ENCODE peak calls at places on chromosomes 11 and 22, in five cellular contexts. One of them, this sample, is unnamed.

GRCh38 chr11:129866328-129866727 is 29.1 kb downstream of the NFRKB start:
- DNase-seq in activated CD4-positive, CD25-positive, alpha-beta regulatory T cell: no peak
- DNase-seq in heart left ventricle: no peak
- DNase-seq in HS-5: no peak
- DNase-seq in ureter: no peak
- DNase-seq in this sample: no peak

GRCh38 chr11:103035656-103036434 is 56.1 kb downstream of the DCUN1D5 start:
- DNase-seq in activated CD4-positive, CD25-positive, alpha-beta regulatory T cell: no peak
- DNase-seq in heart left ventricle: no peak
- DNase-seq in HS-5: peak; percentile 86
- DNase-seq in ureter: no peak
- DNase-seq in this sample: peak; percentile 41

GRCh38 chr22:36164621-36165020 is 4.1 kb upstream of the APOL3 start:
- DNase-seq in activated CD4-positive, CD25-positive, alpha-beta regulatory T cell: no peak
- DNase-seq in heart left ventricle: no peak
- DNase-seq in HS-5: no peak
- DNase-seq in ureter: no peak
- DNase-seq in this sample: no peak

GRCh38 chr11:19196458-19196857 is 5.3 kb downstream of the CSRP3 start:
- DNase-seq in activated CD4-positive, CD25-positive, alpha-beta regulatory T cell: no peak
- DNase-seq in heart left ventricle: peak; percentile 81
- DNase-seq in HS-5: no peak
- DNase-seq in ureter: no peak
- DNase-seq in this sample: no peak

GRCh38 chr22:50081426-50082196 is 3.6 kb downstream of the MLC1 start:
- DNase-seq in activated CD4-positive, CD25-positive, alpha-beta regulatory T cell: no peak
- DNase-seq in heart left ventricle: no peak
- DNase-seq in HS-5: no peak
- DNase-seq in ureter: no peak
- DNase-seq in this sample: no peak

GRCh38 chr11:71309181-71309580 is 56.8 kb upstream of the SHANK2 start:
- DNase-seq in activated CD4-positive, CD25-positive, alpha-beta regulatory T cell: no peak
- DNase-seq in heart left ventricle: no peak
- DNase-seq in HS-5: no peak
- DNase-seq in ureter: peak; percentile 20
- DNase-seq in this sample: no peak

GRCh38 chr22:30272781-30273180 is 6.1 kb upstream of the OSM start:
- DNase-seq in activated CD4-positive, CD25-positive, alpha-beta regulatory T cell: no peak
- DNase-seq in heart left ventricle: no peak
- DNase-seq in HS-5: no peak
- DNase-seq in ureter: no peak
- DNase-seq in this sample: no peak

GRCh38 chr11:59261150-59261549 is 48.4 kb upstream of the MPEG1 start:
- DNase-seq in activated CD4-positive, CD25-positive, alpha-beta regulatory T cell: no peak
- DNase-seq in heart left ventricle: no peak
- DNase-seq in HS-5: no peak
- DNase-seq in ureter: no peak
- DNase-seq in this sample: no peak

GRCh38 chr11:1765871-1766718 is 2.4 kb upstream of the CTSD start:
- DNase-seq in activated CD4-positive, CD25-positive, alpha-beta regulatory T cell: no peak
- DNase-seq in heart left ventricle: no peak
- DNase-seq in HS-5: no peak
- DNase-seq in ureter: no peak
- DNase-seq in this sample: no peak

GRCh38 chr11:73218106-73218829 is at the start of gene P2RY2:
- DNase-seq in activated CD4-positive, CD25-positive, alpha-beta regulatory T cell: no peak
- DNase-seq in heart left ventricle: peak; percentile 90
- DNase-seq in HS-5: no peak
- DNase-seq in ureter: peak; percentile 78
- DNase-seq in this sample: peak; percentile 62

GRCh38 chr11:116112031-116112935 is 608.1 kb upstream of the CADM1 start:
- DNase-seq in activated CD4-positive, CD25-positive, alpha-beta regulatory T cell: no peak
- DNase-seq in heart left ventricle: no peak
- DNase-seq in HS-5: no peak
- DNase-seq in ureter: no peak
- DNase-seq in this sample: no peak

GRCh38 chr11:134272381-134273316 is 3.5 kb upstream of the GLB1L3 start:
- DNase-seq in activated CD4-positive, CD25-positive, alpha-beta regulatory T cell: no peak
- DNase-seq in heart left ventricle: no peak
- DNase-seq in HS-5: no peak
- DNase-seq in ureter: no peak
- DNase-seq in this sample: no peak

GRCh38 chr11:117300301-117300700 is 9.2 kb downstream of the BACE1-AS start:
- DNase-seq in activated CD4-positive, CD25-positive, alpha-beta regulatory T cell: no peak
- DNase-seq in heart left ventricle: peak; percentile 47
- DNase-seq in HS-5: no peak
- DNase-seq in ureter: peak; percentile 66
- DNase-seq in this sample: no peak

GRCh38 chr11:6633422-6634408 is 14.5 kb upstream of the TPP1 start:
- DNase-seq in activated CD4-positive, CD25-positive, alpha-beta regulatory T cell: no peak
- DNase-seq in heart left ventricle: peak; percentile 80
- DNase-seq in HS-5: no peak
- DNase-seq in ureter: no peak
- DNase-seq in this sample: no peak

GRCh38 chr11:112113539-112114457 is 27.1 kb downstream of the SDHD start:
- DNase-seq in activated CD4-positive, CD25-positive, alpha-beta regulatory T cell: no peak
- DNase-seq in heart left ventricle: no peak
- DNase-seq in HS-5: peak; percentile 19
- DNase-seq in ureter: no peak
- DNase-seq in this sample: peak; percentile 2

GRCh38 chr22:30422481-30423295 is 2.9 kb upstream of the MTFP1 start:
- DNase-seq in activated CD4-positive, CD25-positive, alpha-beta regulatory T cell: no peak
- DNase-seq in heart left ventricle: peak; percentile 55
- DNase-seq in HS-5: peak; percentile 92
- DNase-seq in ureter: peak; percentile 82
- DNase-seq in this sample: no peak

GRCh38 chr11:63779044-63779443 is 10.5 kb upstream of the ZFTA start:
- DNase-seq in activated CD4-positive, CD25-positive, alpha-beta regulatory T cell: no peak
- DNase-seq in heart left ventricle: no peak
- DNase-seq in HS-5: no peak
- DNase-seq in ureter: no peak
- DNase-seq in this sample: no peak

GRCh38 chr11:126159719-126160344 is 51.6 kb downstream of the RPUSD4 start:
- DNase-seq in activated CD4-positive, CD25-positive, alpha-beta regulatory T cell: no peak
- DNase-seq in heart left ventricle: no peak
- DNase-seq in HS-5: no peak
- DNase-seq in ureter: no peak
- DNase-seq in this sample: no peak

GRCh38 chr11:75320046-75320618 is 31.3 kb downstream of the ARRB1 start:
- DNase-seq in activated CD4-positive, CD25-positive, alpha-beta regulatory T cell: no peak
- DNase-seq in heart left ventricle: no peak
- DNase-seq in HS-5: no peak
- DNase-seq in ureter: no peak
- DNase-seq in this sample: no peak

GRCh38 chr22:43862074-43862881 is at the start of gene SULT4A1:
- DNase-seq in activated CD4-positive, CD25-positive, alpha-beta regulatory T cell: no peak
- DNase-seq in heart left ventricle: no peak
- DNase-seq in HS-5: peak; percentile 9
- DNase-seq in ureter: no peak
- DNase-seq in this sample: no peak

GRCh38 chr11:24132471-24132870 is 364.4 kb upstream of the LUZP2 start:
- DNase-seq in activated CD4-positive, CD25-positive, alpha-beta regulatory T cell: no peak
- DNase-seq in heart left ventricle: no peak
- DNase-seq in HS-5: no peak
- DNase-seq in ureter: no peak
- DNase-seq in this sample: no peak

GRCh38 chr11:34855021-34855753 is 61.0 kb downstream of the APIP start:
- DNase-seq in activated CD4-positive, CD25-positive, alpha-beta regulatory T cell: no peak
- DNase-seq in heart left ventricle: no peak
- DNase-seq in HS-5: no peak
- DNase-seq in ureter: no peak
- DNase-seq in this sample: no peak

GRCh38 chr11:121589946-121590537 is 137.3 kb upstream of the SORL1-AS1 start:
- DNase-seq in activated CD4-positive, CD25-positive, alpha-beta regulatory T cell: no peak
- DNase-seq in heart left ventricle: no peak
- DNase-seq in HS-5: no peak
- DNase-seq in ureter: no peak
- DNase-seq in this sample: no peak

GRCh38 chr11:3169952-3170755 is 5.0 kb upstream of the OSBPL5 start:
- DNase-seq in activated CD4-positive, CD25-positive, alpha-beta regulatory T cell: no peak
- DNase-seq in heart left ventricle: peak; percentile 27
- DNase-seq in HS-5: no peak
- DNase-seq in ureter: peak; percentile 41
- DNase-seq in this sample: no peak

GRCh38 chr11:111541209-111542061 is 915 bp downstream of the LAYN start:
- DNase-seq in activated CD4-positive, CD25-positive, alpha-beta regulatory T cell: no peak
- DNase-seq in heart left ventricle: peak; percentile 57
- DNase-seq in HS-5: no peak
- DNase-seq in ureter: peak; percentile 54
- DNase-seq in this sample: no peak

GRCh38 chr11:5679811-5680210 is 5.1 kb downstream of the TRIM5 start:
- DNase-seq in activated CD4-positive, CD25-positive, alpha-beta regulatory T cell: no peak
- DNase-seq in heart left ventricle: no peak
- DNase-seq in HS-5: no peak
- DNase-seq in ureter: no peak
- DNase-seq in this sample: no peak

GRCh38 chr22:44340271-44341239 is 27.8 kb upstream of the SHISAL1 start:
- DNase-seq in activated CD4-positive, CD25-positive, alpha-beta regulatory T cell: no peak
- DNase-seq in heart left ventricle: no peak
- DNase-seq in HS-5: no peak
- DNase-seq in ureter: no peak
- DNase-seq in this sample: no peak

GRCh38 chr11:46559815-46560214 is 34.0 kb downstream of the AMBRA1 start:
- DNase-seq in activated CD4-positive, CD25-positive, alpha-beta regulatory T cell: no peak
- DNase-seq in heart left ventricle: no peak
- DNase-seq in HS-5: no peak
- DNase-seq in ureter: no peak
- DNase-seq in this sample: no peak

GRCh38 chr11:17383466-17383865 is 5.0 kb downstream of the KCNJ11 start:
- DNase-seq in activated CD4-positive, CD25-positive, alpha-beta regulatory T cell: no peak
- DNase-seq in heart left ventricle: no peak
- DNase-seq in HS-5: no peak
- DNase-seq in ureter: no peak
- DNase-seq in this sample: no peak

GRCh38 chr11:66745356-66746235 is 16.6 kb upstream of the SPTBN2 start:
- DNase-seq in activated CD4-positive, CD25-positive, alpha-beta regulatory T cell: peak; percentile 25
- DNase-seq in heart left ventricle: no peak
- DNase-seq in HS-5: no peak
- DNase-seq in ureter: no peak
- DNase-seq in this sample: peak; percentile 26

GRCh38 chr11:9138612-9139579 is 47.5 kb upstream of the SCUBE2 start:
- DNase-seq in activated CD4-positive, CD25-positive, alpha-beta regulatory T cell: no peak
- DNase-seq in heart left ventricle: no peak
- DNase-seq in HS-5: peak; percentile 83
- DNase-seq in ureter: peak; percentile 69
- DNase-seq in this sample: no peak

GRCh38 chr11:2139691-2140337 is 625 bp upstream of the IGF2 start:
- DNase-seq in activated CD4-positive, CD25-positive, alpha-beta regulatory T cell: no peak
- DNase-seq in heart left ventricle: no peak
- DNase-seq in HS-5: no peak
- DNase-seq in ureter: no peak
- DNase-seq in this sample: no peak

GRCh38 chr11:109320595-109320994 is 101.4 kb upstream of the C11orf87 start:
- DNase-seq in activated CD4-positive, CD25-positive, alpha-beta regulatory T cell: no peak
- DNase-seq in heart left ventricle: no peak
- DNase-seq in HS-5: peak; percentile 42
- DNase-seq in ureter: no peak
- DNase-seq in this sample: no peak

GRCh38 chr22:27880778-27881394 is 38.2 kb downstream of the PITPNB start:
- DNase-seq in activated CD4-positive, CD25-positive, alpha-beta regulatory T cell: no peak
- DNase-seq in heart left ventricle: no peak
- DNase-seq in HS-5: no peak
- DNase-seq in ureter: peak; percentile 51
- DNase-seq in this sample: peak; percentile 28

GRCh38 chr22:36741204-36741793 is 34.6 kb downstream of the IFT27 start:
- DNase-seq in activated CD4-positive, CD25-positive, alpha-beta regulatory T cell: no peak
- DNase-seq in heart left ventricle: no peak
- DNase-seq in HS-5: no peak
- DNase-seq in ureter: no peak
- DNase-seq in this sample: no peak

GRCh38 chr22:49724030-49724892 is 103.4 kb downstream of the BRD1 start:
- DNase-seq in activated CD4-positive, CD25-positive, alpha-beta regulatory T cell: no peak
- DNase-seq in heart left ventricle: no peak
- DNase-seq in HS-5: no peak
- DNase-seq in ureter: no peak
- DNase-seq in this sample: no peak

This sample was measured in memory B cell.